ENCODE peak calls at places on chromosomes 16 and 17, in five cellular contexts. E is esophagus muscularis mucosa, S is stomach, I is HCT116, G is A549. L is an unnamed sample. For H3K4me1, the result is how much of the 10 kb centered on the place peaks cover.

GRCh38 chr16:74107795-74108610 is 188.6 kb upstream of the PSMD7 start:
- DNase-seq in E (no peak), S (peak), I (peak), G (peak), L (peak)

GRCh38 chr17:42436401-42436800 is 13.3 kb upstream of the CAVIN1 start:
- DNase-seq in E (no peak), S (no peak), I (no peak), G (no peak), L (no peak)

GRCh38 chr17:73998246-73999220 is 204.9 kb upstream of the RPL38 start:
- DNase-seq in E (no peak), S (peak), I (peak), G (peak), L (peak)

GRCh38 chr17:66541461-66542182 is 239.2 kb downstream of the PRKCA start:
- DNase-seq in E (no peak), S (no peak), I (no peak), G (no peak), L (no peak)

GRCh38 chr16:53159781-53160436 is 105.1 kb downstream of the CHD9 start:
- DNase-seq in E (no peak), S (no peak), I (peak), G (peak), L (no peak)

GRCh38 chr16:70255584-70255983 is 3.8 kb upstream of the EXOSC6 start:
- DNase-seq in E (no peak), S (peak), I (no peak), G (no peak), L (no peak)

GRCh38 chr16:31215287-31216115 is 1.4 kb downstream of the PYDC1 start:
- DNase-seq in E (no peak), S (peak), I (peak), G (peak), L (peak)

GRCh38 chr16:66563574-66564334 is 2.5 kb upstream of the CMTM1 start:
- DNase-seq in E (no peak), S (no peak), I (no peak), G (no peak), L (no peak)

GRCh38 chr16:71927383-71927782 is 32.1 kb downstream of the IST1 start:
- DNase-seq in E (no peak), S (peak), I (peak), G (peak), L (peak)

GRCh38 chr16:76444823-76445222 is 167.6 kb downstream of the CNTNAP4 start:
- DNase-seq in E (no peak), S (no peak), I (no peak), G (no peak), L (no peak)

GRCh38 chr17:40295471-40296457 is 8.1 kb downstream of the CDC6 start:
- DNase-seq in E (no peak), S (no peak), I (no peak), G (no peak), L (no peak)

GRCh38 chr17:7888184-7888920 is at the start of gene CHD3:
- DNase-seq in E (no peak), S (peak), I (no peak), G (no peak), L (peak)

GRCh38 chr17:78568494-78569115 is 8.6 kb downstream of the DNAH17 start:
- DNase-seq in E (no peak), S (no peak), I (no peak), G (peak), L (no peak)

GRCh38 chr17:17269926-17270773 is 10.9 kb downstream of the COPS3 start:
- DNase-seq in E (no peak), S (no peak), I (peak), G (peak), L (no peak)

GRCh38 chr16:49347476-49347875 is 26.1 kb upstream of the C16orf78 start:
- DNase-seq in E (no peak), S (no peak), I (no peak), G (no peak), L (no peak)

GRCh38 chr17:72635034-72635654 is 457.3 kb downstream of the SLC39A11 start:
- DNase-seq in E (no peak), S (no peak), I (no peak), G (no peak), L (no peak)

GRCh38 chr16:12766853-12767252 is 36.8 kb downstream of the CPPED1 start:
- DNase-seq in E (no peak), S (no peak), I (no peak), G (no peak), L (no peak)

GRCh38 chr16:89312598-89313299 is 95.2 kb downstream of the ZNF778 start:
- DNase-seq in E (no peak), S (no peak), I (no peak), G (no peak), L (no peak)
- TF ChIP-seq POLR2A in E (no peak), S (no peak), I (no peak), G (no peak), L (no peak)

DNA sequence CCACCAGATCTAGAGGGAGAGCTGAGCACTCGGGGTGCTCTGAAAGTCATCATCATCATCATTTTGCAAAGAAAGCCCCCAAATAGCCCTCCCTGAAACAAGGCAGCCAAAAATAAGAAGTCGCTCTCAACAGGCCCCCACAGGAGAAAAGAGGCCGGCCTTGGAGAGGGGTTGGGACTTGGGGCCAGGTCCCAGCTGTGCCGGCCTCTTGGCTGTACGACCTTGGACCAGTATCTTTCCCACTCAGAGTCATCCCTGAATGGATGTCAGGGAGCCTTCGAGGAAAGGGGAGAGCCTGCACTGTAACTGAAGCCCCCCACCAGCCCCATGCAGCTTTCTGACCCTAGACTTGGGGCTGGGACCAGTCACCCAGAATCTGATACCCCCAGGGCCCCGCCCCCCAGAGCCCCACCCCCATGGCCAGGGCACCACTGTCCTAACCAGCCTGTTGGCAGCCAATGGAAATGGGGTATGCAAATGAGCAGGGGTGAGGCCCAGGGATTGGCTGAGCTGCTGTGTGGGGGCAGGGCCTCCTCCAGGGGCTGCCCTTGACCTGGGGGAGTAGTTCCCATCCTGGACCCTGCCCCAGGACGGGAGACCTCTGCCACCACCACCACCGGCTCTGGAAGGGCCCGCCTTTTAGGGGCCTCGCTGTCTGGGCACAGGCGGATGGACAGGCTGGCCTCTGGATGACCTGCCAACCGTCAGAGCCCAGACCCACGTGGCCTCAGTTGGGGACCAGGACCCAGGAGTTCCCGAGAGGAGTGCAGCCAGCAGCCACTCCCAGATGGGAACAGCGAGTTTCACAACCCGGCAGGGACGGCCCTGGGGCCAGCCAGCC is 15.4 kb downstream of the ZFPM1 start:
- DNase-seq in E (no peak), S (peak), I (peak), G (peak), L (no peak)
- H3K4me1 ChIP-seq in E (under half), S (half or more), I (under half), G (under half), L (under half)

DNA sequence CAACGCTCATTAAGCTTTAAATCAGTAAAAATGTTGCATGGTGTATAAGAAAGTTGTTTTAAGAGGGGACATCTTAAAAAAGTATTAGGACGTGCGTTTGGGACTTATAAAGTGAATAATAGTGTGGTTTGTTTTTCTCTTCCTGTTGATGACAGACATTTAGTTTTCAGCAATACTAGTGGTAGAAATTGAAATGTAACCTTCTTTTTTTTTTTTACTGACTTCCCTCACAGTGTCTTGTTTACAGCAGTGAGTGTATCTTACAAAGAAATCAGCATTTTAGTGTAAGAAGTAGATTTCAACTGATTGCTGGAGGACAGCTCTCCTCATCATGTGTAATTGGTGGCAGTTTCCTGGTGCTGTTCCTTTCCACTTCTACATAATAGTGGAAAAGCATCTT is 39.6 kb downstream of the CYLD start:
- DNase-seq in E (no peak), S (no peak), I (no peak), G (no peak), L (no peak)
- TF ChIP-seq POLR2A in E (no peak), S (no peak), I (no peak), G (no peak), L (no peak)

DNA sequence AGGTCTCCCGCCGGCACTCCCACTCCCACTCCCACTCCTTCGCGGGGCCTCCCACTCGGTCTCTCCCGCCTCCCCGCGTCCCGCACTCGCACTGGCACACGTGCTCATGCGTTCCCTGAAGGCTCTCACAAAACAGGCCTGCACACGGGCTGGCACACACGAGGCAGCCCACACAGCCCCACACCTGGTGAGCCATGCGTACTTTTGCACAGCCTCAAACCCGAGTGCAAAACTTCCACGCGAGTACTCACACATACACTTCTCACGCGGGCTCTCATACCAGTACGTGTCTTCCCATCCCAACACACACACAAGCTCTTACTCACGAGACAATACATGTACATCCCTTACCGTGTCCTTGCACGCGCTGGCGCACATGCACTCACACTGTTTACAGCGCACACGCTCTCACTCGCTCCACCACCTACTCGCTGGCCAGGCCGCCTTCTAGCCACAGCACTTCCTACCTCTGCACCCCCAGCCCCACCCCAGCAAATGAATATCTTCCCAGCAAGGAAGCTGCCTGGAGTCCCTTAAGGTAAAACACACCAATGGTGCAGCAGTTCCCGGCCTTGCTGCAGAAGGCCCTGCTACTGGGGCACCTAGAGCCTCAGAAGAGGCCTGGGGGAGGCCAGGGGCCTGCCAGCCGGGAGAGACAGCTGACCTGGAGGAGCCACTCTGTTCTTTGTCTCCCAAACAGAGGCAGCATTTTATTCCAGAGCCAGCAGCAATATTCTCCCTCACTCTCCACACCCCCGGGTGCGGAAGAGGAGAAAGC is 533 bp upstream of the KIFC3 start:
- DNase-seq in E (no peak), S (peak), I (no peak), G (peak), L (no peak)
- H3K4me1 ChIP-seq in E (half or more), S (half or more), I (half or more), G (half or more), L (under half)

DNA sequence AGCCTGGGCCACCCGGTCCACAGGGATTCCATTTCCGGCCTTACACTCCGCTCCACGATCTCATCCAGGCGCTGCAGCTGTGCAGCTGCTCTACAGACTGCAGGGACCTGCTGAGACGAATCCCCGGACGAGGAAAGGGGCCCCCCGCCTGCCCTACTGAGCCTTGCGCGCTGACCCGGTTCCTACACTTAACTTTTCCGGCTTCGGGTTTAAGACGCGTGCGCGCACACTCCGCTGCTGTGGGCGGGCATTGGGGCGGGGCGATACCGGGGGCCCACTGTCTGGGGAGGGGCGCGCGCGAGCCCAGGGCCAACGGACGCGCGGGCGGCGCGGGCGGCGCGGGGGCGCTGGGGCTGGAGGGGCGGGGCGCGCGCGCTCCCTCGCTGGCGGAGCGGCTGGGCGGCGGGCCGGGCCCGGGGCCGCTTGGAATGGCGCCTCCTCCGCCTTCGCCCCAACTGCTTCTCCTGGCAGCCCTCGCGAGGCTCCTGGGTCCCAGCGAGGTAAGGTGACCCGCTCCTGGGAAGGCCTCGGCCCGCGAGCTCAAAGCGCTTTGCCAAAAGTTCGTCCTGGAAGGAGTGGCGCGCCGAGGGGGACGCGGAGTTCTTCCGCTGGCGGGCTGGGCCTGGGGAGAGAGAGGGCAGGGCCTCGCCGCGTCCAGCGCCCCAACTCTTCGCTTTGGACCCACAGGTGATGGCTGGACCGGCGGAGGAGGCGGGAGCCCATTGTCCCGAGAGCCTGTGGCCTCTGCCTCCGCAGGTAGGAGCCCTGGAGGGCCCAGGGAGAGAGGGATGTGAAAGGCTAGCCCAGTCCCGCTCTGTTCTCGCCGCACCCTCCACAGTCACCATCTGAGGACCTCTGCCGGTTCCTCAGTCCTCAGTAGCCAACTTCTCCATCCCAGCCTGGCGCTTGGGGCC is at the start of gene TP53I13:
- DNase-seq in E (peak), S (peak), I (peak), G (peak), L (peak)
- TF ChIP-seq POLR2A in E (no peak), S (peak), I (peak), G (peak), L (peak)

L was measured in prostate gland.